ENCODE peak calls at places on chromosome 4, in five cellular contexts. One of them, this sample, is unnamed.
A peak's percentile ranks its signal among the peaks of the same experiment; 100 is the strongest.

GRCh38 chr4:6851431-6851830 is 58.2 kb upstream of the TBC1D14 start:
- DNase-seq in colonic mucosa: no peak
- DNase-seq in tibial artery: no peak
- DNase-seq in GM23248: no peak
- DNase-seq in right lobe of liver: no peak
- DNase-seq in this sample: no peak

GRCh38 chr4:119046263-119046662 is 89.4 kb upstream of the MYOZ2 start:
- DNase-seq in colonic mucosa: no peak
- DNase-seq in GM23248: no peak
- DNase-seq in right lobe of liver: no peak
- DNase-seq in tibial artery: peak; percentile 94
- DNase-seq in this sample: no peak

GRCh38 chr4:145907363-145907762 is 31.3 kb downstream of the ZNF827 start:
- DNase-seq in tibial artery: no peak
- DNase-seq in GM23248: no peak
- DNase-seq in right lobe of liver: no peak
- DNase-seq in colonic mucosa: no peak
- DNase-seq in this sample: no peak

GRCh38 chr4:85102606-85103005 is 136.1 kb upstream of the WDFY3 start:
- DNase-seq in right lobe of liver: no peak
- DNase-seq in GM23248: no peak
- DNase-seq in tibial artery: no peak
- DNase-seq in colonic mucosa: no peak
- DNase-seq in this sample: no peak

GRCh38 chr4:4861592-4862551 is 2.4 kb downstream of the MSX1 start:
- DNase-seq in colonic mucosa: no peak
- DNase-seq in tibial artery: no peak
- DNase-seq in GM23248: no peak
- DNase-seq in right lobe of liver: no peak
- DNase-seq in this sample: no peak

GRCh38 chr4:103076777-103077347 is 301 bp upstream of the SLC9B2 start:
- DNase-seq in tibial artery: no peak
- DNase-seq in colonic mucosa: no peak
- DNase-seq in right lobe of liver: no peak
- DNase-seq in GM23248: no peak
- DNase-seq in this sample: no peak

GRCh38 chr4:176448761-176449160 is 129.0 kb downstream of the SPCS3 start:
- DNase-seq in GM23248: no peak
- DNase-seq in tibial artery: no peak
- DNase-seq in colonic mucosa: no peak
- DNase-seq in right lobe of liver: no peak
- DNase-seq in this sample: no peak

GRCh38 chr4:157728215-157728614 is 444.6 kb downstream of the GASK1B start:
- DNase-seq in colonic mucosa: no peak
- DNase-seq in tibial artery: no peak
- DNase-seq in GM23248: no peak
- DNase-seq in right lobe of liver: no peak
- DNase-seq in this sample: no peak

GRCh38 chr4:164799410-164799809 is 45.5 kb downstream of the SMIM31 start:
- DNase-seq in right lobe of liver: no peak
- DNase-seq in GM23248: no peak
- DNase-seq in colonic mucosa: no peak
- DNase-seq in tibial artery: no peak
- DNase-seq in this sample: peak; percentile 74

GRCh38 chr4:180335571-180335970 is 1907.6 kb upstream of the TENM3 start:
- DNase-seq in tibial artery: no peak
- DNase-seq in colonic mucosa: no peak
- DNase-seq in GM23248: no peak
- DNase-seq in right lobe of liver: no peak
- DNase-seq in this sample: no peak

GRCh38 chr4:7196283-7196651 is 3.9 kb downstream of the SORCS2 start:
- DNase-seq in right lobe of liver: no peak
- DNase-seq in GM23248: no peak
- DNase-seq in colonic mucosa: no peak
- DNase-seq in tibial artery: no peak
- DNase-seq in this sample: no peak

GRCh38 chr4:13653356-13653755 is 25.8 kb upstream of the BOD1L1 start:
- DNase-seq in GM23248: no peak
- DNase-seq in tibial artery: no peak
- DNase-seq in colonic mucosa: no peak
- DNase-seq in right lobe of liver: no peak
- DNase-seq in this sample: no peak

GRCh38 chr4:14783011-14783877 is 219.0 kb upstream of the CPEB2 start:
- DNase-seq in right lobe of liver: no peak
- DNase-seq in colonic mucosa: no peak
- DNase-seq in GM23248: peak; percentile 39
- DNase-seq in tibial artery: no peak
- DNase-seq in this sample: no peak

GRCh38 chr4:53622739-53623151 is 31.5 kb upstream of the LNX1 start:
- DNase-seq in colonic mucosa: no peak
- DNase-seq in right lobe of liver: no peak
- DNase-seq in tibial artery: no peak
- DNase-seq in GM23248: peak; percentile 89
- DNase-seq in this sample: no peak

GRCh38 chr4:139469216-139469615 is 15.3 kb downstream of the RAB33B start:
- DNase-seq in colonic mucosa: no peak
- DNase-seq in tibial artery: no peak
- DNase-seq in right lobe of liver: no peak
- DNase-seq in GM23248: no peak
- DNase-seq in this sample: no peak

GRCh38 chr4:16213107-16213506 is 13.2 kb downstream of the TAPT1 start:
- DNase-seq in right lobe of liver: no peak
- DNase-seq in tibial artery: no peak
- DNase-seq in GM23248: no peak
- DNase-seq in colonic mucosa: no peak
- DNase-seq in this sample: no peak

GRCh38 chr4:146124023-146124680 is 51.4 kb upstream of the LSM6 start:
- DNase-seq in right lobe of liver: no peak
- DNase-seq in GM23248: peak; percentile 24
- DNase-seq in tibial artery: no peak
- DNase-seq in colonic mucosa: no peak
- DNase-seq in this sample: no peak

DNA sequence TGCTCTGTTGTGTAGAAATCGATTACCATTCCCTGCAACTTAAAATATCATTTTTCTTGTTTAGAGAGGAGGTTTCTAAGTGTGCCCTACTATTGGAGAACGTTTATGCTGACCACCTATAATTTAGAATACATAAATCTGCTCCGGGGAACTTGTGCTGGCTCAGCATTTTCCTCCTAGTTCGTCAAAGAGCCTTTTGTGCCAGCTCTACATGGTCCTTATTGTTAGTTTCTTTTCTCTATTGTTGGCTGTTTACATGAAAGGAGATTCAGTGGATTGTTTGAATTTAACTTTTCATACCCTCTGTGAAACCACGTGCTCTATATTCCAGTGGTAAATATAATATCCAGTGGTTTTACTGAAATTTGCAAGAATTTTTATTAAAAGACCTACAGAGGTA is 53.4 kb upstream of the ATP8A1 start:
- DNase-seq in right lobe of liver: no peak
- DNase-seq in GM23248: no peak
- DNase-seq in tibial artery: no peak
- DNase-seq in colonic mucosa: no peak
- DNase-seq in this sample: no peak
- H3K4me3 ChIP-seq in right lobe of liver: no peak overlapping the region
- H3K4me3 ChIP-seq in GM23248: no peak overlapping the region
- H3K4me3 ChIP-seq in tibial artery: no peak overlapping the region
- H3K4me3 ChIP-seq in colonic mucosa: no peak overlapping the region
- H3K4me3 ChIP-seq in this sample: no peak overlapping the region

GRCh38 chr4:86975927-86976326 is 41.1 kb downstream of the AFF1 start:
- DNase-seq in right lobe of liver: no peak
- DNase-seq in tibial artery: no peak
- DNase-seq in colonic mucosa: peak; percentile 49
- DNase-seq in GM23248: no peak
- DNase-seq in this sample: no peak

GRCh38 chr4:86973668-86974067 is 38.9 kb downstream of the AFF1 start:
- DNase-seq in colonic mucosa: no peak
- DNase-seq in GM23248: no peak
- DNase-seq in right lobe of liver: no peak
- DNase-seq in tibial artery: no peak
- DNase-seq in this sample: no peak

GRCh38 chr4:86976801-86977485 is 42.1 kb downstream of the AFF1 start:
- DNase-seq in right lobe of liver: no peak
- DNase-seq in colonic mucosa: no peak
- DNase-seq in tibial artery: no peak
- DNase-seq in GM23248: no peak
- DNase-seq in this sample: no peak

GRCh38 chr4:86972997-86973396 is 38.2 kb downstream of the AFF1 start:
- DNase-seq in GM23248: no peak
- DNase-seq in tibial artery: no peak
- DNase-seq in right lobe of liver: peak; percentile 47
- DNase-seq in colonic mucosa: peak; percentile 86
- DNase-seq in this sample: no peak

GRCh38 chr4:86974481-86975050 is 39.8 kb downstream of the AFF1 start:
- DNase-seq in tibial artery: no peak
- DNase-seq in colonic mucosa: no peak
- DNase-seq in GM23248: peak; percentile 18
- DNase-seq in right lobe of liver: no peak
- DNase-seq in this sample: no peak
- H3K4me1 ChIP-seq in tibial artery: peaks cover 41% of the 10 kb centered on the region
- H3K4me1 ChIP-seq in colonic mucosa: peaks cover 18% of the 10 kb centered on the region
- H3K4me1 ChIP-seq in GM23248: peaks cover 13% of the 10 kb centered on the region
- H3K4me1 ChIP-seq in right lobe of liver: no peaks in the 10 kb centered on the region
- H3K4me1 ChIP-seq in this sample: no peaks in the 10 kb centered on the region

GRCh38 chr4:154417358-154417673 is 74.3 kb downstream of the DCHS2 start:
- DNase-seq in tibial artery: no peak
- DNase-seq in colonic mucosa: no peak
- DNase-seq in GM23248: no peak
- DNase-seq in right lobe of liver: no peak
- DNase-seq in this sample: no peak
- H3K4me3 ChIP-seq in tibial artery: peak overlapping the region; percentile 41
- H3K4me3 ChIP-seq in colonic mucosa: no peak overlapping the region
- H3K4me3 ChIP-seq in GM23248: peak overlapping the region; percentile 78
- H3K4me3 ChIP-seq in right lobe of liver: no peak overlapping the region
- H3K4me3 ChIP-seq in this sample: no peak overlapping the region

GRCh38 chr4:184434021-184434420 is 40.3 kb downstream of the IRF2 start:
- DNase-seq in right lobe of liver: no peak
- DNase-seq in colonic mucosa: no peak
- DNase-seq in GM23248: no peak
- DNase-seq in tibial artery: no peak
- DNase-seq in this sample: no peak
- H3K4me1 ChIP-seq in right lobe of liver: no peaks in the 10 kb centered on the region
- H3K4me1 ChIP-seq in colonic mucosa: no peaks in the 10 kb centered on the region
- H3K4me1 ChIP-seq in GM23248: no peaks in the 10 kb centered on the region
- H3K4me1 ChIP-seq in tibial artery: peaks cover 17% of the 10 kb centered on the region
- H3K4me1 ChIP-seq in this sample: peaks cover 8% of the 10 kb centered on the region

DNA sequence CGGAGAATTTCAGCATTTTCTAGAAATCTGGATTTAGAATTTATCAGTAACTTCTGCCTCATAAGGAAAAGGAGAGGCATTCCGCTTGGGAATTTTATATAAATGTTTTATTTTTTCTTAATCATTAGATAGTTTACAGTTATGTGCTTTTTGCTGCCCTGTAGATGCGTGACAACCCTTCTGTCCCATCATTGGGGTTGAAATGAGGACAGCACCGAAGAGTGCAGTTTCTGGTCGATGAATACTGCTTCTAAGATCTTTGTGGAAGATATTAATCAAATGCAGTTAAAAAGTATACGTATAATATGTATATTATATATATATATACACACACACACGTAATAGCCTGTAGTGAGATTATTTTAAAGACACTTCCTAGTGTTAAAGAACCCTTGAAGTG is 1.5 kb downstream of the RBPJ start:
- DNase-seq in colonic mucosa: no peak
- DNase-seq in tibial artery: no peak
- DNase-seq in GM23248: peak; percentile 57
- DNase-seq in right lobe of liver: no peak
- DNase-seq in this sample: no peak
- H3K4me3 ChIP-seq in colonic mucosa: peak overlapping the region; percentile 61
- H3K4me3 ChIP-seq in tibial artery: peak overlapping the region; percentile 65
- H3K4me3 ChIP-seq in GM23248: peak overlapping the region; percentile 94
- H3K4me3 ChIP-seq in right lobe of liver: peak overlapping the region; percentile 49
- H3K4me3 ChIP-seq in this sample: peak overlapping the region; percentile 88

DNA sequence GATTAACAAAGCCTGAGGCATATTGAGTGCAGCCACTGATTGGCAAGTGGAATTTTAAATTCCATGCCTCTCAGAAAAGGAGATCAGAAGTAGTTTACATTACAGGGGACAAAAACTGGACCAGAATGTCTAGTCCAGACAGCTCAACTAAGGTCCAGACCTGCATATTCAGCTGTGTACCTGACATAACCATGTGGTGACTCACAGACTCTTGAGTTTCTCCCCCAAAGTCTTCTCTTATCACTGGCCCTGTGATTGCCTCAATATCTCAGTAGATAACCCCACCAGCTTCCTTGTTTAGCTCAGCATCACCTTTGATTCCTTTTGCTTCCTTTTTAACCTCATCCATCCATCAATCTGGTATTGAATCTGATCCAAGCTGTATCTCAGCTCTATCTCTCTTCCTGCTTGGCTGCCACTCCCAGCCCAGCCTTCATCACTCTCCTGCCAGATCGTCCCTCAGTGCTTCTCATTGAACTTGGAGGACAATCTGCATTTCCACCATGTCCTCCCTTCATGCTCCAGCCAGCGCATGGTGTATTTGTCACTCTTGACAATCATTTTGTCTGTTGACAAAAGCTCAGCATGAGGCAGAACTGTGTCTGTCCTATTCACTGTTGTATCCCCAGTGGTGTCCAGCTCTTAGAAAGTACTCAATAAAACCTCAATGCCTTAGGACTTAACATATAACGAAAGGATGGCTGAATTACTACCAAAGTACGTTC is 27.8 kb upstream of the SLC2A9 start:
- DNase-seq in colonic mucosa: no peak
- DNase-seq in GM23248: no peak
- DNase-seq in tibial artery: no peak
- DNase-seq in right lobe of liver: no peak
- DNase-seq in this sample: no peak
- H3K4me1 ChIP-seq in colonic mucosa: no peaks in the 10 kb centered on the region
- H3K4me1 ChIP-seq in GM23248: peaks cover 15% of the 10 kb centered on the region
- H3K4me1 ChIP-seq in tibial artery: no peaks in the 10 kb centered on the region
- H3K4me1 ChIP-seq in right lobe of liver: no peaks in the 10 kb centered on the region
- H3K4me1 ChIP-seq in this sample: peaks cover 3% of the 10 kb centered on the region

GRCh38 chr4:38857354-38858096 is 908 bp upstream of the TLR6 start:
- DNase-seq in tibial artery: peak; percentile 74
- DNase-seq in GM23248: peak; percentile 94
- DNase-seq in right lobe of liver: no peak
- DNase-seq in colonic mucosa: no peak
- DNase-seq in this sample: no peak

GRCh38 chr4:38858097-38858420 is 1.4 kb upstream of the TLR6 start:
- DNase-seq in tibial artery: no peak
- DNase-seq in right lobe of liver: no peak
- DNase-seq in colonic mucosa: no peak
- DNase-seq in GM23248: no peak
- DNase-seq in this sample: no peak

GRCh38 chr4:38856524-38857337 is at the start of gene TLR6:
- DNase-seq in tibial artery: no peak
- DNase-seq in colonic mucosa: peak; percentile 71
- DNase-seq in GM23248: peak; percentile 61
- DNase-seq in right lobe of liver: no peak
- DNase-seq in this sample: peak; percentile 42

GRCh38 chr4:38855466-38855865 is 1.2 kb downstream of the TLR6 start:
- DNase-seq in right lobe of liver: no peak
- DNase-seq in colonic mucosa: no peak
- DNase-seq in GM23248: no peak
- DNase-seq in tibial artery: no peak
- DNase-seq in this sample: no peak

DNA sequence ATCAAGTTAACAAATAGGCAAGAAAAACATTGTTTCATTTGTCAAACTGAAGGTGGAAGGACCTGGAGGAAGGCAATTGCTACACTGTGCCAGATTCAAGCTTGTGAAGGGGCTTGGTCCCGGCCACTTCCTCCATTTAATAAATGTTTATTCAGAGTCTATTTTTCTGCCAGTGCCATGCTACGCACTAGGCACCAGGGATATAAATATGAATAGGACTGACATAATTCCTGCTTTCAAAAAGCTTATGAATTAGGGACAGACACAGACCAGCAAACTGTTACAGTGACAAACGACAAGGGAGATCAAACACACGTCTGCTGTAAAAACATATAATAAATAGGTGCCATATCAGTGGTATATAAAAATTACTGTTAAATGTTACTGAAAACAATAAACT is 571 bp downstream of the TLR6 start:
- DNase-seq in right lobe of liver: no peak
- DNase-seq in colonic mucosa: no peak
- DNase-seq in tibial artery: no peak
- DNase-seq in GM23248: no peak
- DNase-seq in this sample: no peak
- H3K4me3 ChIP-seq in right lobe of liver: peak overlapping the region; percentile 0
- H3K4me3 ChIP-seq in colonic mucosa: no peak overlapping the region
- H3K4me3 ChIP-seq in tibial artery: peak overlapping the region; percentile 7
- H3K4me3 ChIP-seq in GM23248: peak overlapping the region; percentile 58
- H3K4me3 ChIP-seq in this sample: no peak overlapping the region